ENCODE peak calls at places on chromosome 17, in five cellular contexts. A is HCT116, P is GM23338, R is hepatocyte, E is neural progenitor cell. K is an unnamed sample.

GRCh38 chr17:43360376-43360738 is 38.4 kb upstream of the ARL4D start:
- DNase-seq in A (no peak), P (no peak), R (peak), E (no peak), K (peak)

GRCh38 chr17:64080174-64080618 is 49.7 kb downstream of the ERN1 start:
- DNase-seq in A (no peak), P (no peak), R (no peak), E (no peak), K (no peak)

GRCh38 chr17:37299257-37299985 is 76.4 kb upstream of the C17orf78 start:
- DNase-seq in A (no peak), P (peak), R (peak), E (peak), K (no peak)

GRCh38 chr17:27083408-27084185 is 210.3 kb upstream of the WSB1 start:
- DNase-seq in A (no peak), P (no peak), R (no peak), E (no peak), K (no peak)

GRCh38 chr17:46212634-46213435 is 19.6 kb upstream of the KANSL1 start:
- DNase-seq in A (peak), P (peak), R (peak), E (peak), K (peak)

GRCh38 chr17:32546031-32546444 is 59.2 kb downstream of the CDK5R1 start:
- DNase-seq in A (no peak), P (peak), R (no peak), E (peak), K (no peak)

GRCh38 chr17:3574231-3574630 is 16.6 kb upstream of the TRPV3 start:
- DNase-seq in A (no peak), P (no peak), R (no peak), E (no peak), K (no peak)

GRCh38 chr17:3033741-3034577 is 29.4 kb downstream of the OR1D5 start:
- DNase-seq in A (no peak), P (no peak), R (no peak), E (no peak), K (no peak)

GRCh38 chr17:77320501-77321256 is 179.9 kb downstream of the SEC14L1 start:
- DNase-seq in A (no peak), P (no peak), R (no peak), E (no peak), K (no peak)

GRCh38 chr17:1110524-1110843 is 69.3 kb downstream of the ABR start:
- DNase-seq in A (no peak), P (no peak), R (no peak), E (no peak), K (no peak)

GRCh38 chr17:57010495-57010894 is 32.6 kb downstream of the SCPEP1 start:
- DNase-seq in A (no peak), P (no peak), R (no peak), E (no peak), K (peak)

GRCh38 chr17:47742319-47743181 is 9.5 kb downstream of the TBX21 start:
- DNase-seq in A (no peak), P (peak), R (peak), E (peak), K (peak)

GRCh38 chr17:33335491-33336173 is 42.5 kb upstream of the ASIC2 start:
- DNase-seq in A (no peak), P (peak), R (no peak), E (peak), K (no peak)

GRCh38 chr17:43316522-43317142 is 82.2 kb upstream of the ARL4D start:
- DNase-seq in A (no peak), P (peak), R (no peak), E (peak), K (peak)

GRCh38 chr17:39596543-39597267 is 11.0 kb downstream of the NEUROD2 start:
- DNase-seq in A (no peak), P (no peak), R (no peak), E (no peak), K (no peak)

GRCh38 chr17:76515291-76515949 is 14.2 kb upstream of the RHBDF2 start:
- DNase-seq in A (no peak), P (no peak), R (no peak), E (no peak), K (no peak)

GRCh38 chr17:44966348-44967025 is 1.6 kb downstream of the C1QL1 start:
- DNase-seq in A (no peak), P (peak), R (no peak), E (peak), K (no peak)

GRCh38 chr17:31321481-31321880 is at the start of gene EVI2A:
- DNase-seq in A (no peak), P (peak), R (no peak), E (peak), K (peak)

GRCh38 chr17:12522336-12522735 is 143.4 kb upstream of the MYOCD start:
- DNase-seq in A (no peak), P (no peak), R (no peak), E (no peak), K (no peak)

GRCh38 chr17:59093702-59094231 is 12.9 kb downstream of the TRIM37 start:
- DNase-seq in A (no peak), P (no peak), R (peak), E (no peak), K (no peak)

GRCh38 chr17:2710804-2711607 is 558 bp downstream of the CLUH start:
- DNase-seq in A (no peak), P (peak), R (peak), E (peak), K (peak)

GRCh38 chr17:75036643-75037268 is 10.0 kb downstream of the ATP5PD start:
- DNase-seq in A (peak), P (peak), R (peak), E (no peak), K (no peak)

GRCh38 chr17:75404223-75404738 is 1.2 kb downstream of the GRB2 start:
- DNase-seq in A (peak), P (peak), R (peak), E (peak), K (peak)

GRCh38 chr17:28643979-28644781 is 778 bp downstream of the BLTP2 start:
- DNase-seq in A (peak), P (peak), R (peak), E (peak), K (peak)

GRCh38 chr17:38509772-38510423 is 81.6 kb downstream of the ARHGAP23 start:
- DNase-seq in A (no peak), P (peak), R (peak), E (no peak), K (no peak)

GRCh38 chr17:5785343-5785742 is 201.0 kb upstream of the NLRP1 start:
- DNase-seq in A (no peak), P (no peak), R (no peak), E (no peak), K (peak)

GRCh38 chr17:73349647-73350046 is 37.8 kb upstream of the CDC42EP4 start:
- DNase-seq in A (no peak), P (no peak), R (no peak), E (no peak), K (no peak)

GRCh38 chr17:38442548-38442947 is 14.3 kb downstream of the ARHGAP23 start:
- DNase-seq in A (no peak), P (no peak), R (no peak), E (no peak), K (no peak)

GRCh38 chr17:30586818-30587595 is 109.8 kb downstream of the GOSR1 start:
- DNase-seq in A (no peak), P (no peak), R (no peak), E (no peak), K (no peak)

GRCh38 chr17:75823257-75824041 is 20.8 kb downstream of the UNC13D start:
- DNase-seq in A (no peak), P (no peak), R (no peak), E (no peak), K (no peak)

GRCh38 chr17:10598620-10599019 is 49.2 kb upstream of the MYH2 start:
- DNase-seq in A (no peak), P (no peak), R (no peak), E (no peak), K (no peak)

GRCh38 chr17:40553694-40554534 is 11.4 kb downstream of the CCR7 start:
- DNase-seq in A (no peak), P (no peak), R (no peak), E (no peak), K (peak)

GRCh38 chr17:27247071-27247957 is 46.6 kb upstream of the WSB1 start:
- DNase-seq in A (no peak), P (no peak), R (peak), E (no peak), K (no peak)

GRCh38 chr17:77677637-77678036 is 280.9 kb upstream of the TNRC6C start:
- DNase-seq in A (no peak), P (no peak), R (no peak), E (no peak), K (no peak)

GRCh38 chr17:6195123-6195522 is 124.9 kb downstream of the WSCD1 start:
- DNase-seq in A (no peak), P (no peak), R (no peak), E (no peak), K (no peak)

GRCh38 chr17:78951967-78952551 is 26.9 kb upstream of the TIMP2 start:
- DNase-seq in A (no peak), P (no peak), R (peak), E (no peak), K (no peak)

GRCh38 chr17:79707931-79708891 is 22.5 kb upstream of the ENPP7 start:
- DNase-seq in A (peak), P (peak), R (peak), E (peak), K (peak)

GRCh38 chr17:12659500-12659899 is 6.2 kb upstream of the MYOCD start:
- DNase-seq in A (no peak), P (no peak), R (no peak), E (no peak), K (no peak)

GRCh38 chr17:57995076-57995956 is 7.3 kb upstream of the VEZF1 start:
- DNase-seq in A (peak), P (peak), R (peak), E (peak), K (peak)

DNA sequence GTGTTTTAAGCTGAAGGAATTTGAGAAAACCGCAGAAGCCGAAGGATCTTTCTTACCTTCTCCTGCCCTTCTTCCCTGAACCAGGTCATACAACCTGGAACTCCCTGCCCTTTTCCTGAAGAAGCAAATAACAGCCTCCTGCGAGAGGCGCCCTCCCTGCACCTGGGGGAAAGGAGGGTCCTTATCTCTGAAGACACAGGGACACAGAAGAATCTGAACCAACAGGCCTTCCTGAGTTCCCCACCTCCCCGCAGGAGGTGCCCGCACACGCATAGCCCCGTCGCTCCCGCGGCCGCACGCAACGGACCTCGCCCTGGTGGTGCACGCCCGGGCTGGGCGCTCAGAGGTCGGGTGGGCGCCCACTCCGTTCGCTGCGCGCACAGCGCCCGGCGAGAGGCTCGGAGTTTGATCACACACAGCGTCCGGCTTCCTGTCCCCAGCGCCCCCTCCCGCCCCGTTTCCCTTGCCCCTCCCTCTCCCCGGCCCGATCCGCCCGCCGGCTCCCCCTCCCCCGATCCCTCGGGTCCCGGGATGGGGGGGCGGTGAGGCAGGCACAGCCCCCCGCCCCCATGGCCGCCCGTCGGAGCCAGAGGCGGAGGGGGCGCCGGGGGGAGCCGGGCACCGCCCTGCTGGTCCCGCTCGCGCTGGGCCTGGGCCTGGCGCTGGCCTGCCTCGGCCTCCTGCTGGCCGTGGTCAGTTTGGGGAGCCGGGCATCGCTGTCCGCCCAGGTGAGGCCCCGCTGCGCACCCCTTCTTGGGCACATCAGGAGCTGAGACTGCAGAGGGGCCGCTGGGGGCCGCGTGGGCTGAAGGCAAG is at the start of gene TNFSF12:
- DNase-seq in A (no peak), P (peak), R (peak), E (peak), K (no peak)
- H3K4me3 ChIP-seq in A (peak), P (peak), R (peak), E (peak), K (no peak)

GRCh38 chr17:35539659-35540026 is 2.2 kb upstream of the SLFN12L start:
- DNase-seq in A (no peak), P (peak), R (no peak), E (no peak), K (no peak)

GRCh38 chr17:35534694-35535093 is 2.8 kb downstream of the SLFN12L start:
- DNase-seq in A (no peak), P (no peak), R (no peak), E (no peak), K (no peak)

GRCh38 chr17:35540589-35541404 is 3.3 kb upstream of the SLFN12L start:
- DNase-seq in A (no peak), P (no peak), R (no peak), E (no peak), K (peak)

GRCh38 chr17:35536664-35537160 is 766 bp downstream of the SLFN12L start:
- DNase-seq in A (no peak), P (no peak), R (no peak), E (no peak), K (no peak)

GRCh38 chr17:35537569-35538209 is at the start of gene SLFN12L:
- DNase-seq in A (no peak), P (no peak), R (no peak), E (no peak), K (no peak)
- H2AFZ ChIP-seq in A (no peak), P (no peak), R (no peak), E (no peak), K (peak)

GRCh38 chr17:17738901-17739300 is 57.6 kb downstream of the RAI1 start:
- DNase-seq in A (no peak), P (no peak), R (peak), E (no peak), K (no peak)

GRCh38 chr17:17742133-17742621 is 60.9 kb downstream of the RAI1 start:
- DNase-seq in A (no peak), P (no peak), R (no peak), E (no peak), K (no peak)

GRCh38 chr17:17741346-17742023 is 60.2 kb downstream of the RAI1 start:
- DNase-seq in A (no peak), P (peak), R (peak), E (peak), K (no peak)

GRCh38 chr17:17739388-17740066 is 58.3 kb downstream of the RAI1 start:
- DNase-seq in A (no peak), P (no peak), R (peak), E (peak), K (no peak)

DNA sequence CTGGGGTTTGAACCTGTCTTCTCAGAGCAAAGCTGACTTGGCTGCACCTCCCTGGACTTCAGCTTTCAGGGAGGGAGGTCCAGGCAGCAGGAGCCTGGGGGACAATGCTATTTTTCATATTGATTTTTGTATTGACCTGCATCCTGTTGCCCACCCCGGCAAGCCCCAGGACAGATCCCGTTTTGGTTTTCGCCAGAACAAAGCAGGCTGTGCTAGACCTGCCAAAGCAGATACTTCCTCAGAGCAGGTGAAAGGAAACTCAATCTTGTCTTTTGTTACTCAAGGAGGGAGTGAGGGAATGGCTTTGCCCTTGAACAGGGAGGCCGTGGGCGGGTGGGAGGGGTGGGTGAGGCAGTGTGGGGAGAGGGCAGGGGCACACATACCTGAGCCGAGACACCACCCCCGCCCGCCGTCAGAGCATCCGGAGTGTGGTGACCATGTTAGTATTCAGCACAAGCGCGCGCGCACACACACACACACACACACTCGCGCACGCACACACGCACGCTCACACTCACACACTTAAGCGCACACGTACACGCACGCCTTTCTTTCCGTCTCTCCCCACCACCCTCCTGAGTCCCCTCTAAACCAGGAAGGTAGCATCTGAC is 59.5 kb downstream of the RAI1 start:
- DNase-seq in A (no peak), P (no peak), R (peak), E (no peak), K (no peak)
- TF ChIP-seq EZH2phosphoT487 in A (no peak), P (no peak), R (no peak), E (no peak), K (no peak)

GRCh38 chr17:15335446-15335845 is 6.0 kb downstream of the TEKT3 start:
- DNase-seq in A (no peak), P (no peak), R (no peak), E (no peak), K (no peak)
- H3K4me3 ChIP-seq in A (no peak), P (no peak), R (no peak), E (no peak), K (no peak)

GRCh38 chr17:13746379-13746778 is 144.7 kb upstream of the HS3ST3A1 start:
- DNase-seq in A (no peak), P (no peak), R (peak), E (no peak), K (no peak)
- H2AFZ ChIP-seq in A (no peak), P (no peak), R (no peak), E (no peak), K (no peak)

GRCh38 chr17:66548659-66549311 is 246.4 kb downstream of the PRKCA start:
- DNase-seq in A (no peak), P (no peak), R (no peak), E (no peak), K (no peak)

GRCh38 chr17:66549312-66549705 is 246.9 kb downstream of the PRKCA start:
- DNase-seq in A (no peak), P (peak), R (no peak), E (no peak), K (no peak)

GRCh38 chr17:66548158-66548557 is 245.7 kb downstream of the PRKCA start:
- DNase-seq in A (no peak), P (no peak), R (no peak), E (no peak), K (no peak)

GRCh38 chr17:66551839-66552238 is 249.4 kb downstream of the PRKCA start:
- DNase-seq in A (no peak), P (no peak), R (no peak), E (no peak), K (no peak)

DNA sequence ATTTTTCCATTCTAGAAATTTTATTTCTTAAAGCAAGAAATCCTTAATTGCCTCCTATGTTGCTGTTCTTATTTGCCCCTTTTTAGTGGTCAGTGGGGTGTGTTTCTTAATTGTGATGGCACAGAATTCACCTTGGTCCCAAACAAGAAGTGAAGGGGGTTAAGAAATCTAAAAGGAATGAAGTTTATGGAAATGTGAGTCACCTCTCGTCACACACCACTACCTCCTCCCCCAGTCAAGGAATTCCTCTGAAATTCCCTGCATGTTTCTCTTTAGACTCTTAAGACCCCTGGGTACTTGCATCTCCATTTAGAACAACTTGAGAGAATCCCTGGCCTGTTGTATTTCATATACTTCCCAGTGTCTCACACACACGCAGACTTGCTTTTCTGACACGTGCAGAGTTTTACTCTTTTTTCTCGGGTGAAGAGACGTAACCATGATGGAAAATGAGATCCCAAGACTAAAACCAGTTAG is 247.4 kb downstream of the PRKCA start:
- DNase-seq in A (peak), P (peak), R (no peak), E (no peak), K (no peak)
- TF ChIP-seq EZH2phosphoT487 in A (no peak), P (no peak), R (no peak), E (no peak), K (no peak)

GRCh38 chr17:82840431-82840831 is 609 bp upstream of the ZNF750 start:
- DNase-seq in A (no peak), P (peak), R (no peak), E (peak), K (no peak)
- H3K4me3 ChIP-seq in A (no peak), P (no peak), R (no peak), E (no peak), K (no peak)

GRCh38 chr17:81917565-81918332 is at the start of gene SIRT7:
- DNase-seq in A (peak), P (peak), R (peak), E (peak), K (peak)
- H2AFZ ChIP-seq in A (no peak), P (no peak), R (no peak), E (no peak), K (no peak)

GRCh38 chr17:50102164-50102991 is 7.2 kb downstream of the PDK2 start:
- DNase-seq in A (no peak), P (no peak), R (peak), E (no peak), K (no peak)
- TF ChIP-seq EZH2phosphoT487 in A (no peak), P (no peak), R (no peak), E (no peak), K (no peak)

K was measured in OCI-LY7.